ENCODE peak calls at places on chromosomes 2 and 18, in nine cellular contexts. X, U, C, L, N, J, B, D and W are unnamed samples.

GRCh38 chr2:48979691-48980090 is 174.6 kb downstream of the FSHR start:
- DNase-seq in X (no peak), U (no peak), C (no peak), L (no peak), N (no peak), J (no peak), B (no peak), D (no peak), W (no peak)

GRCh38 chr18:8720141-8720540 is 14.8 kb downstream of the MTCL1 start:
- DNase-seq in X (no peak), U (no peak), C (no peak), L (no peak), N (no peak), J (no peak), B (no peak), D (no peak), W (no peak)

GRCh38 chr2:27076323-27076722 is 2.1 kb upstream of the EMILIN1 start:
- DNase-seq in X (no peak), U (no peak), C (no peak), L (no peak), N (no peak), J (no peak), B (no peak), D (no peak), W (no peak)

GRCh38 chr2:43092520-43093179 is 133.8 kb downstream of the ZFP36L2 start:
- DNase-seq in X (no peak), U (no peak), C (no peak), L (no peak), N (no peak), J (no peak), B (no peak), D (no peak), W (no peak)

GRCh38 chr2:233439191-233439590 is 84.9 kb downstream of the DGKD start:
- DNase-seq in X (peak), U (peak), C (no peak), L (no peak), N (no peak), J (no peak), B (no peak), D (no peak), W (no peak)

GRCh38 chr2:230849633-230850357 is 14.9 kb upstream of the ITM2C start:
- DNase-seq in X (peak), U (no peak), C (peak), L (peak), N (no peak), J (peak), B (no peak), D (peak), W (no peak)

GRCh38 chr2:47265751-47266231 is 110.7 kb upstream of the STPG4 start:
- DNase-seq in X (no peak), U (no peak), C (no peak), L (peak), N (no peak), J (peak), B (no peak), D (no peak), W (peak)

GRCh38 chr2:199940373-199940772 is 14.9 kb downstream of the TYW5 start:
- DNase-seq in X (peak), U (no peak), C (no peak), L (no peak), N (peak), J (no peak), B (no peak), D (peak), W (no peak)

GRCh38 chr2:24579053-24579803 is 88.2 kb downstream of the NCOA1 start:
- DNase-seq in X (no peak), U (no peak), C (no peak), L (no peak), N (no peak), J (no peak), B (no peak), D (no peak), W (no peak)

GRCh38 chr18:77495079-77495478 is 245.4 kb downstream of the GALR1 start:
- DNase-seq in X (no peak), U (no peak), C (no peak), L (no peak), N (no peak), J (no peak), B (no peak), D (no peak), W (no peak)

GRCh38 chr2:216118474-216118873 is 9.3 kb downstream of the XRCC5 start:
- DNase-seq in X (no peak), U (no peak), C (no peak), L (no peak), N (peak), J (no peak), B (no peak), D (no peak), W (no peak)

GRCh38 chr18:2197945-2198344 is 373.4 kb downstream of the METTL4 start:
- DNase-seq in X (no peak), U (no peak), C (no peak), L (peak), N (no peak), J (no peak), B (no peak), D (no peak), W (peak)

GRCh38 chr2:239168575-239168974 is 232.2 kb downstream of the HDAC4 start:
- DNase-seq in X (no peak), U (no peak), C (no peak), L (no peak), N (no peak), J (no peak), B (no peak), D (no peak), W (no peak)

GRCh38 chr2:158723921-158724802 is 71.0 kb upstream of the DAPL1 start:
- DNase-seq in X (no peak), U (no peak), C (no peak), L (peak), N (no peak), J (no peak), B (no peak), D (peak), W (no peak)

GRCh38 chr18:45951021-45951714 is 16.0 kb downstream of the EPG5 start:
- DNase-seq in X (peak), U (no peak), C (no peak), L (peak), N (peak), J (no peak), B (peak), D (no peak), W (peak)

GRCh38 chr2:36538345-36538744 is 59.6 kb downstream of the FEZ2 start:
- DNase-seq in X (peak), U (no peak), C (no peak), L (no peak), N (no peak), J (no peak), B (no peak), D (no peak), W (no peak)

GRCh38 chr2:131045925-131046579 is 47.2 kb downstream of the FAM168B start:
- DNase-seq in X (no peak), U (no peak), C (no peak), L (no peak), N (no peak), J (no peak), B (no peak), D (no peak), W (no peak)

GRCh38 chr2:134283701-134284100 is 29.8 kb downstream of the MGAT5 start:
- DNase-seq in X (no peak), U (no peak), C (no peak), L (no peak), N (no peak), J (no peak), B (no peak), D (no peak), W (no peak)

GRCh38 chr2:54122939-54123338 is 7.5 kb downstream of the ACYP2 start:
- DNase-seq in X (peak), U (no peak), C (no peak), L (peak), N (peak), J (no peak), B (peak), D (no peak), W (peak)

GRCh38 chr2:1847846-1848598 is 103.7 kb upstream of the PXDN start:
- DNase-seq in X (no peak), U (no peak), C (no peak), L (no peak), N (no peak), J (no peak), B (no peak), D (peak), W (no peak)

GRCh38 chr18:11096839-11097750 is 52.3 kb downstream of the PIEZO2 start:
- DNase-seq in X (no peak), U (no peak), C (no peak), L (no peak), N (no peak), J (no peak), B (no peak), D (no peak), W (no peak)

GRCh38 chr2:127485694-127486071 is 40.6 kb downstream of the IWS1 start:
- DNase-seq in X (no peak), U (no peak), C (no peak), L (no peak), N (no peak), J (no peak), B (no peak), D (no peak), W (no peak)

GRCh38 chr2:216216951-216217903 is 108.1 kb downstream of the XRCC5 start:
- DNase-seq in X (peak), U (no peak), C (no peak), L (peak), N (peak), J (no peak), B (peak), D (no peak), W (no peak)

GRCh38 chr18:45463433-45463832 is 151.8 kb upstream of the SLC14A2 start:
- DNase-seq in X (no peak), U (no peak), C (no peak), L (no peak), N (no peak), J (no peak), B (no peak), D (no peak), W (no peak)

GRCh38 chr2:203631068-203631757 is 75.2 kb upstream of the CD28 start:
- DNase-seq in X (no peak), U (no peak), C (no peak), L (no peak), N (no peak), J (no peak), B (no peak), D (no peak), W (no peak)

GRCh38 chr2:239264838-239265651 is 135.8 kb downstream of the HDAC4 start:
- DNase-seq in X (peak), U (no peak), C (no peak), L (peak), N (peak), J (peak), B (no peak), D (no peak), W (peak)

GRCh38 chr2:236354056-236354940 is 90.1 kb upstream of the ASB18 start:
- DNase-seq in X (no peak), U (no peak), C (no peak), L (no peak), N (no peak), J (no peak), B (no peak), D (no peak), W (no peak)

GRCh38 chr2:220662415-220662814 is 909.7 kb downstream of the EPHA4 start:
- DNase-seq in X (no peak), U (no peak), C (no peak), L (no peak), N (no peak), J (no peak), B (no peak), D (no peak), W (no peak)

GRCh38 chr18:63264871-63265270 is 54.7 kb downstream of the BCL2 start:
- DNase-seq in X (no peak), U (no peak), C (no peak), L (no peak), N (no peak), J (no peak), B (no peak), D (no peak), W (no peak)

DNA sequence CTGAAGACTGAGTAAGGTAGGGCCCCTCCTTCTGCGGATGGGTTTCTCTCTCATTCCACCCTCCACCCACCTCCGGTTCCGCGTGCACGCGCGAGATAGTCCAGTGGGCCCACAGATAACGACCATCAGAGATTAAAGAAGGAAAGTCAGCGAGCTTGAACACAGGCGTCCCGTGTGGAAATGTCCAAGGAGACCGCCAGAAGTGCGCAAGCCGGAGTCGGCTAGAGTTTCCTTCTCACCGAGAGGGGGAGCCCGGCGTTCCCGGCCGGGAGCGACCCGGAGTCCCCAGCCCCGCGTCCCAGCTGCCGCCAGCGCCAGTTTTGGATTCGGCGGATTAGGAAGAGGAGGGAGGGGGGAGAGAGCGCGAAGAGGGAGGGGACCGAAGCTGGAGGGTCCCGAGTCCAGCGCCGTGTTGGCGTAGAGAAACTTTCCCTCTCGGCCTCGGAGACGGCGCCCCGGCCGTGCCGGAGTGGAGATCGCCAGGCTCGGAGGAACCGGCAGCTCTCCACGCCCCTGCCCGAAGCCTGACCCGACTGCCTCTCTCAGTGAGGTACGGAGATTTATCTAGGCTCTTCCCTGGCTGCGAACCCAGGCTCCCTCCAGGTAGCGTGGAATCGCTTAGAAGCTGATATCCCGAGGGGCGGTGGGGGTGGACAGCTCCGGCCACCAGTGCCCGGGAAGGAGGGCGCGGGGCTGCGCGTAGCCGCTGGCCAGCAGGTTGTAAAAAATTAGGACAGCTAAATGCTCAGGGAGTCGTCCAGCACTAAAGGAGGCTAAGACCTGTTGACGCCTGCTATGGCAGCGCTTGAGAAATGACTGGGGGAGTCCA is at the start of gene GULP1:
- DNase-seq in X (peak), U (peak), C (peak), L (peak), N (peak), J (peak), B (no peak), D (peak), W (peak)
- TF ChIP-seq CTCF in X (peak), U (peak), C (no peak), L (peak), N (peak), J (peak), B (peak), D (peak), W (peak)

GRCh38 chr18:6414723-6415362 is at the start of gene L3MBTL4:
- DNase-seq in X (no peak), U (peak), C (peak), L (no peak), N (no peak), J (peak), B (no peak), D (peak), W (no peak)

GRCh38 chr18:6413554-6414117 is 1.1 kb downstream of the L3MBTL4 start:
- DNase-seq in X (no peak), U (no peak), C (no peak), L (no peak), N (no peak), J (no peak), B (no peak), D (peak), W (no peak)

GRCh38 chr18:6411367-6411766 is 3.3 kb downstream of the L3MBTL4 start:
- DNase-seq in X (no peak), U (no peak), C (no peak), L (no peak), N (no peak), J (no peak), B (no peak), D (no peak), W (no peak)

GRCh38 chr18:6414118-6414722 is 491 bp downstream of the L3MBTL4 start:
- DNase-seq in X (peak), U (peak), C (peak), L (no peak), N (no peak), J (peak), B (no peak), D (peak), W (no peak)

GRCh38 chr18:6412933-6413472 is 1.7 kb downstream of the L3MBTL4 start:
- DNase-seq in X (no peak), U (no peak), C (no peak), L (no peak), N (no peak), J (no peak), B (no peak), D (no peak), W (no peak)
- H3K27ac ChIP-seq in X (no peak), U (no peak), C (no peak), L (no peak), N (no peak), J (no peak), B (no peak), D (no peak), W (no peak)

GRCh38 chr2:128590309-128591021 is 271.8 kb upstream of the HS6ST1 start:
- DNase-seq in X (no peak), U (no peak), C (no peak), L (no peak), N (no peak), J (no peak), B (no peak), D (no peak), W (no peak)

GRCh38 chr2:128591022-128591840 is 272.6 kb upstream of the HS6ST1 start:
- DNase-seq in X (no peak), U (no peak), C (no peak), L (no peak), N (no peak), J (no peak), B (no peak), D (no peak), W (no peak)

GRCh38 chr2:128594273-128594910 is 275.7 kb upstream of the HS6ST1 start:
- DNase-seq in X (no peak), U (no peak), C (no peak), L (no peak), N (no peak), J (no peak), B (no peak), D (no peak), W (no peak)

GRCh38 chr2:128593518-128594272 is 275.0 kb upstream of the HS6ST1 start:
- DNase-seq in X (peak), U (no peak), C (peak), L (no peak), N (no peak), J (no peak), B (no peak), D (peak), W (no peak)

GRCh38 chr2:128591841-128592822 is 273.5 kb upstream of the HS6ST1 start:
- DNase-seq in X (peak), U (no peak), C (no peak), L (no peak), N (no peak), J (no peak), B (no peak), D (no peak), W (no peak)
- TF ChIP-seq CTCF in X (no peak), U (no peak), C (no peak), L (no peak), N (no peak), J (no peak), B (no peak), D (peak), W (no peak)

GRCh38 chr2:190815223-190815622 is 65.4 kb upstream of the GLS start:
- DNase-seq in X (no peak), U (no peak), C (no peak), L (no peak), N (no peak), J (peak), B (no peak), D (no peak), W (no peak)

GRCh38 chr2:190820416-190820815 is 60.2 kb upstream of the GLS start:
- DNase-seq in X (no peak), U (no peak), C (no peak), L (no peak), N (no peak), J (no peak), B (no peak), D (no peak), W (no peak)

GRCh38 chr2:190817082-190817481 is 63.5 kb upstream of the GLS start:
- DNase-seq in X (no peak), U (no peak), C (no peak), L (no peak), N (no peak), J (no peak), B (no peak), D (no peak), W (no peak)

GRCh38 chr2:190822038-190822437 is 58.6 kb upstream of the GLS start:
- DNase-seq in X (no peak), U (no peak), C (no peak), L (no peak), N (no peak), J (no peak), B (no peak), D (no peak), W (no peak)

GRCh38 chr2:190819835-190820234 is 60.8 kb upstream of the GLS start:
- DNase-seq in X (peak), U (no peak), C (no peak), L (no peak), N (peak), J (no peak), B (peak), D (no peak), W (peak)
- H3K27ac ChIP-seq in X (no peak), U (peak), C (no peak), L (no peak), N (peak), J (no peak), B (no peak), D (no peak), W (no peak)

DNA sequence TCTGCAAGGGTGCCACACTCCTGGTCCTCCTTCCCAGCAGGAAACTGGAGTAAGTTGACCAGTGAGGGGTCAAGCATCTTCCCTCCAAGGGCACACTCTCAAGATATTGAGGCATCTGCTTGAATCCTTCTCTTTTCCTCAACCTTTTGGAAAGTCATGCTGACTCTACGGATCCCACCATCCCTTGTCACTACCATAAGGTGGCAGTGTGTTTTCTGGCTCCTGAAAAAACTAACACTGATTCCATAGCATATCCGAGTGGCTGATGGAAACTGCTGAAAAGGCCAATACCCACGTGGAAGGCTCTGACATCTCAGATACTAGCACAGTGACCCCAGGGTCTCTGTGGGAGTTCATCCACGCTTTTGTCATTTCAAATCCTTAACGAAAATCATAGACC is 37.1 kb downstream of the GPR45 start:
- DNase-seq in X (no peak), U (no peak), C (no peak), L (no peak), N (no peak), J (no peak), B (no peak), D (no peak), W (no peak)
- TF ChIP-seq CTCF in X (no peak), U (no peak), C (no peak), L (no peak), N (no peak), J (no peak), B (no peak), D (peak), W (peak)

GRCh38 chr18:49072524-49072934 is 121.8 kb upstream of the SMAD7 start:
- DNase-seq in X (peak), U (no peak), C (no peak), L (no peak), N (peak), J (peak), B (no peak), D (no peak), W (no peak)

GRCh38 chr18:49073431-49073830 is 122.7 kb upstream of the SMAD7 start:
- DNase-seq in X (no peak), U (no peak), C (no peak), L (no peak), N (no peak), J (no peak), B (no peak), D (no peak), W (no peak)

GRCh38 chr18:49074505-49074904 is 123.7 kb upstream of the SMAD7 start:
- DNase-seq in X (no peak), U (no peak), C (no peak), L (no peak), N (no peak), J (no peak), B (no peak), D (no peak), W (no peak)

GRCh38 chr18:49071776-49072175 is 121.0 kb upstream of the SMAD7 start:
- DNase-seq in X (no peak), U (no peak), C (no peak), L (no peak), N (no peak), J (no peak), B (no peak), D (no peak), W (no peak)

DNA sequence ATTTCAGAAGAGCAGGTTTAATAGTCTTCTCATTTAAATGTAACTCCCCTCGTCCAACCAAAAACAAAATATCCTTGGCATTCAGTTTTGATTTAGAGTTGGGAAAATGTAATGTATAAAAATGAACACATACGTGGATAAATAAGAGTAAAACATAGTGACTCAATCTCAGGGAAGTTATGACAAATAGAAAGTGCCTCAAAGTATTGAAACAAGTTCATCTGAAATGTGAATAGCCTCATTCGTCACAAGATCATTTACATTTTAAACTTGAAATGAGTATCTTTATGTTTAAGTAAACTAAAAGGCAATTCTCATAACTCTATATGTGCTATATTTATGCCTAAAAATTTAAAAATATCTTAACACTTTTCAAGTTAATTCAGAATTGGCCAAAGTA is 122.2 kb upstream of the SMAD7 start:
- DNase-seq in X (no peak), U (no peak), C (no peak), L (no peak), N (peak), J (no peak), B (no peak), D (no peak), W (no peak)
- H3K27ac ChIP-seq in X (peak), U (no peak), C (no peak), L (no peak), N (peak), J (no peak), B (no peak), D (no peak), W (no peak)